ENCODE peak calls at places on chromosomes 3 and 15, in eight cellular contexts. One of them, this sample, is unnamed. For H3K27me3, the result is how much of the 10 kb centered on the place peaks cover.

GRCh38 chr15:74441248-74441939 is 7.6 kb upstream of the SEMA7A start:
- DNase-seq in uterus: no peak
- DNase-seq in CD8-positive, alpha-beta T cell: no peak
- DNase-seq in H9: no peak
- DNase-seq in suprapubic skin: peak
- DNase-seq in kidney epithelial cell: no peak
- DNase-seq in SJSA1: no peak
- DNase-seq in pancreas: no peak
- DNase-seq in this sample: no peak

GRCh38 chr15:64229129-64229724 is 66.4 kb upstream of the PPIB start:
- DNase-seq in uterus: no peak
- DNase-seq in CD8-positive, alpha-beta T cell: no peak
- DNase-seq in H9: no peak
- DNase-seq in suprapubic skin: no peak
- DNase-seq in kidney epithelial cell: no peak
- DNase-seq in SJSA1: no peak
- DNase-seq in pancreas: no peak
- DNase-seq in this sample: no peak

GRCh38 chr15:76711351-76711827 is 193.8 kb downstream of the SCAPER start:
- DNase-seq in uterus: no peak
- DNase-seq in CD8-positive, alpha-beta T cell: no peak
- DNase-seq in H9: no peak
- DNase-seq in suprapubic skin: no peak
- DNase-seq in kidney epithelial cell: no peak
- DNase-seq in SJSA1: no peak
- DNase-seq in pancreas: no peak
- DNase-seq in this sample: no peak

GRCh38 chr3:98058244-98058960 is 23.3 kb upstream of the GABRR3 start:
- DNase-seq in uterus: no peak
- DNase-seq in CD8-positive, alpha-beta T cell: no peak
- DNase-seq in H9: no peak
- DNase-seq in suprapubic skin: no peak
- DNase-seq in kidney epithelial cell: no peak
- DNase-seq in SJSA1: no peak
- DNase-seq in pancreas: no peak
- DNase-seq in this sample: no peak

GRCh38 chr15:92429378-92430066 is 35.8 kb downstream of the ST8SIA2 start:
- DNase-seq in uterus: no peak
- DNase-seq in CD8-positive, alpha-beta T cell: no peak
- DNase-seq in H9: no peak
- DNase-seq in suprapubic skin: no peak
- DNase-seq in kidney epithelial cell: peak
- DNase-seq in SJSA1: peak
- DNase-seq in pancreas: no peak
- DNase-seq in this sample: no peak

GRCh38 chr15:67690936-67691335 is 134.4 kb upstream of the SKOR1 start:
- DNase-seq in uterus: no peak
- DNase-seq in CD8-positive, alpha-beta T cell: no peak
- DNase-seq in H9: no peak
- DNase-seq in suprapubic skin: no peak
- DNase-seq in kidney epithelial cell: peak
- DNase-seq in SJSA1: peak
- DNase-seq in pancreas: no peak
- DNase-seq in this sample: no peak

GRCh38 chr3:46184469-46184868 is 23.6 kb downstream of the CCR1 start:
- DNase-seq in uterus: no peak
- DNase-seq in CD8-positive, alpha-beta T cell: no peak
- DNase-seq in H9: no peak
- DNase-seq in suprapubic skin: no peak
- DNase-seq in kidney epithelial cell: peak
- DNase-seq in SJSA1: no peak
- DNase-seq in pancreas: no peak
- DNase-seq in this sample: no peak

GRCh38 chr3:32998631-32999451 is 47.4 kb downstream of the CCR4 start:
- DNase-seq in uterus: no peak
- DNase-seq in CD8-positive, alpha-beta T cell: no peak
- DNase-seq in H9: no peak
- DNase-seq in suprapubic skin: no peak
- DNase-seq in kidney epithelial cell: no peak
- DNase-seq in SJSA1: no peak
- DNase-seq in pancreas: no peak
- DNase-seq in this sample: no peak

GRCh38 chr15:78203346-78204225 is 30.8 kb downstream of the ACSBG1 start:
- DNase-seq in uterus: no peak
- DNase-seq in CD8-positive, alpha-beta T cell: no peak
- DNase-seq in H9: peak
- DNase-seq in suprapubic skin: peak
- DNase-seq in kidney epithelial cell: no peak
- DNase-seq in SJSA1: no peak
- DNase-seq in pancreas: no peak
- DNase-seq in this sample: no peak

GRCh38 chr15:74786659-74787165 is 4.8 kb downstream of the CSK start:
- DNase-seq in uterus: no peak
- DNase-seq in CD8-positive, alpha-beta T cell: no peak
- DNase-seq in H9: no peak
- DNase-seq in suprapubic skin: no peak
- DNase-seq in kidney epithelial cell: no peak
- DNase-seq in SJSA1: no peak
- DNase-seq in pancreas: no peak
- DNase-seq in this sample: no peak

GRCh38 chr15:41233367-41233771 is 2.3 kb downstream of the CHP1 start:
- DNase-seq in uterus: no peak
- DNase-seq in CD8-positive, alpha-beta T cell: no peak
- DNase-seq in H9: no peak
- DNase-seq in suprapubic skin: no peak
- DNase-seq in kidney epithelial cell: peak
- DNase-seq in SJSA1: no peak
- DNase-seq in pancreas: no peak
- DNase-seq in this sample: no peak

GRCh38 chr3:58434990-58435389 is 1.4 kb upstream of the PDHB start:
- DNase-seq in uterus: no peak
- DNase-seq in CD8-positive, alpha-beta T cell: no peak
- DNase-seq in H9: peak
- DNase-seq in suprapubic skin: no peak
- DNase-seq in kidney epithelial cell: no peak
- DNase-seq in SJSA1: peak
- DNase-seq in pancreas: no peak
- DNase-seq in this sample: no peak

GRCh38 chr3:57093489-57093888 is 33.0 kb downstream of the SPATA12 start:
- DNase-seq in uterus: no peak
- DNase-seq in CD8-positive, alpha-beta T cell: no peak
- DNase-seq in H9: no peak
- DNase-seq in suprapubic skin: no peak
- DNase-seq in kidney epithelial cell: no peak
- DNase-seq in SJSA1: no peak
- DNase-seq in pancreas: no peak
- DNase-seq in this sample: no peak

GRCh38 chr3:38497026-38497425 is 886 bp downstream of the EXOG start:
- DNase-seq in uterus: no peak
- DNase-seq in CD8-positive, alpha-beta T cell: no peak
- DNase-seq in H9: no peak
- DNase-seq in suprapubic skin: no peak
- DNase-seq in kidney epithelial cell: no peak
- DNase-seq in SJSA1: peak
- DNase-seq in pancreas: no peak
- DNase-seq in this sample: no peak

GRCh38 chr3:182490601-182491485 is 302.5 kb upstream of the ATP11B start:
- DNase-seq in uterus: no peak
- DNase-seq in CD8-positive, alpha-beta T cell: no peak
- DNase-seq in H9: no peak
- DNase-seq in suprapubic skin: no peak
- DNase-seq in kidney epithelial cell: no peak
- DNase-seq in SJSA1: peak
- DNase-seq in pancreas: no peak
- DNase-seq in this sample: no peak

GRCh38 chr15:22891426-22892210 is 53.2 kb downstream of the NIPA2 start:
- DNase-seq in uterus: no peak
- DNase-seq in CD8-positive, alpha-beta T cell: no peak
- DNase-seq in H9: no peak
- DNase-seq in suprapubic skin: no peak
- DNase-seq in kidney epithelial cell: no peak
- DNase-seq in SJSA1: no peak
- DNase-seq in pancreas: no peak
- DNase-seq in this sample: no peak

GRCh38 chr3:142057331-142057725 is 92.0 kb downstream of the TFDP2 start:
- DNase-seq in uterus: no peak
- DNase-seq in CD8-positive, alpha-beta T cell: no peak
- DNase-seq in H9: no peak
- DNase-seq in suprapubic skin: no peak
- DNase-seq in kidney epithelial cell: no peak
- DNase-seq in SJSA1: no peak
- DNase-seq in pancreas: no peak
- DNase-seq in this sample: no peak

GRCh38 chr15:70286110-70286806 is 188.5 kb upstream of the TLE3 start:
- DNase-seq in uterus: no peak
- DNase-seq in CD8-positive, alpha-beta T cell: no peak
- DNase-seq in H9: no peak
- DNase-seq in suprapubic skin: no peak
- DNase-seq in kidney epithelial cell: no peak
- DNase-seq in SJSA1: no peak
- DNase-seq in pancreas: no peak
- DNase-seq in this sample: no peak

GRCh38 chr3:4290272-4290893 is 12.8 kb upstream of the SETMAR start:
- DNase-seq in uterus: no peak
- DNase-seq in CD8-positive, alpha-beta T cell: no peak
- DNase-seq in H9: no peak
- DNase-seq in suprapubic skin: no peak
- DNase-seq in kidney epithelial cell: no peak
- DNase-seq in SJSA1: no peak
- DNase-seq in pancreas: no peak
- DNase-seq in this sample: no peak

GRCh38 chr3:73324203-73325155 is 263.0 kb downstream of the EBLN2 start:
- DNase-seq in uterus: peak
- DNase-seq in CD8-positive, alpha-beta T cell: no peak
- DNase-seq in H9: no peak
- DNase-seq in suprapubic skin: no peak
- DNase-seq in kidney epithelial cell: no peak
- DNase-seq in SJSA1: no peak
- DNase-seq in pancreas: no peak
- DNase-seq in this sample: no peak

GRCh38 chr15:58552505-58553364 is 120.9 kb downstream of the LIPC start:
- DNase-seq in uterus: no peak
- DNase-seq in CD8-positive, alpha-beta T cell: no peak
- DNase-seq in H9: no peak
- DNase-seq in suprapubic skin: no peak
- DNase-seq in kidney epithelial cell: no peak
- DNase-seq in SJSA1: no peak
- DNase-seq in pancreas: no peak
- DNase-seq in this sample: no peak

GRCh38 chr3:147701195-147701594 is 292.0 kb downstream of the ZIC1 start:
- DNase-seq in uterus: no peak
- DNase-seq in CD8-positive, alpha-beta T cell: no peak
- DNase-seq in H9: no peak
- DNase-seq in suprapubic skin: no peak
- DNase-seq in kidney epithelial cell: no peak
- DNase-seq in SJSA1: no peak
- DNase-seq in pancreas: no peak
- DNase-seq in this sample: no peak

GRCh38 chr15:55457401-55458022 is 49.2 kb downstream of the PIERCE2 start:
- DNase-seq in uterus: no peak
- DNase-seq in CD8-positive, alpha-beta T cell: no peak
- DNase-seq in H9: no peak
- DNase-seq in suprapubic skin: no peak
- DNase-seq in kidney epithelial cell: no peak
- DNase-seq in SJSA1: no peak
- DNase-seq in pancreas: no peak
- DNase-seq in this sample: peak

GRCh38 chr15:96353378-96353930 is 23.0 kb downstream of the NR2F2 start:
- DNase-seq in uterus: no peak
- DNase-seq in CD8-positive, alpha-beta T cell: no peak
- DNase-seq in H9: peak
- DNase-seq in suprapubic skin: no peak
- DNase-seq in kidney epithelial cell: no peak
- DNase-seq in SJSA1: no peak
- DNase-seq in pancreas: no peak
- DNase-seq in this sample: no peak
- H3K27me3 ChIP-seq in uterus: under half
- H3K27me3 ChIP-seq in CD8-positive, alpha-beta T cell: half or more
- H3K27me3 ChIP-seq in H9: half or more
- H3K27me3 ChIP-seq in suprapubic skin: half or more
- H3K27me3 ChIP-seq in kidney epithelial cell: under half
- H3K27me3 ChIP-seq in SJSA1: under half
- H3K27me3 ChIP-seq in pancreas: under half
- H3K27me3 ChIP-seq in this sample: under half

DNA sequence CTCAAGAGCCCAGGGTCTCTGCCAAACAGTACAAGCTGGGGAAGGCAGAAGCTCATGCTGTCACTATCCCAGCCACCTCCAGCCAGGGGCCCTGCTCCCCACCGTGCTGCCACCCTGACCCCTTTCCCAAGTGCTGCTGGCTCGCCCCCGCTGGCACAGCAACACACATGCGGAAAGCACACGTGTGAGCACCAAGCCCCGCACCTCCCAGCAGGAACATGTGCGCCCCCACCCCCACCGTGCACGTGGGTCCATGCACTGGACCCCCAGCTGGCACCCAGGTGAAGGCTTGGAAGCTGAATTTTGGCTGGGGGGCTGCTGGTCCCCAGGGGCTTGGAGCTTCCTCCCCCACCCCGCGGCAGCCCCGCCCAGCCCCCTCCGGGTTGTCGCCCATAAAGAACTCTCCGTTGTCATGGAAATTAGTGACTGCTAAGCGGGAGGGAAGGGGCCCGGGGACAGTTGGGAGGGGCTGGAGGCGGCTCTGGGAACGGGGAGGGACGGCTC is 703 bp downstream of the CAMKV start:
- DNase-seq in uterus: no peak
- DNase-seq in CD8-positive, alpha-beta T cell: no peak
- DNase-seq in H9: peak
- DNase-seq in suprapubic skin: no peak
- DNase-seq in kidney epithelial cell: no peak
- DNase-seq in SJSA1: no peak
- DNase-seq in pancreas: no peak
- DNase-seq in this sample: no peak
- H3K27me3 ChIP-seq in uterus: under half
- H3K27me3 ChIP-seq in CD8-positive, alpha-beta T cell: under half
- H3K27me3 ChIP-seq in H9: under half
- H3K27me3 ChIP-seq in suprapubic skin: under half
- H3K27me3 ChIP-seq in kidney epithelial cell: half or more
- H3K27me3 ChIP-seq in SJSA1: under half
- H3K27me3 ChIP-seq in pancreas: under half
- H3K27me3 ChIP-seq in this sample: under half

DNA sequence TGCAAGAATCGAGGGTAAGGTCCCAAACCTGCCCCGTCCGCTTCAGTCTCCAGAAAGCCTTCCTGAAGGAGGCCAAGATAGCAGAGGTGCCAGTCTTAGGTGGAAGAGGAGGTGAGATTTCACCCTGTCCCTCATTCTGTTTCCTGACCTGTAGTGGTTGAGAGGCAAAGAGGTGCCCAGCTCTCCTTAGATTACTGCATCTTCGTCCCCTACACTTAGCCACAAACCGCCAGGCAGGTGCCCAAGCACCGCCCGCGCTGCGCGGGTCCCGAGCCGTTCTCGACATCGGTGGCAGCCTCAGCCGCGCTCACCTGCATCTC is 23.8 kb upstream of the POLG start:
- DNase-seq in uterus: no peak
- DNase-seq in CD8-positive, alpha-beta T cell: no peak
- DNase-seq in H9: no peak
- DNase-seq in suprapubic skin: no peak
- DNase-seq in kidney epithelial cell: no peak
- DNase-seq in SJSA1: no peak
- DNase-seq in pancreas: no peak
- DNase-seq in this sample: no peak
- H3K27me3 ChIP-seq in uterus: under half
- H3K27me3 ChIP-seq in CD8-positive, alpha-beta T cell: under half
- H3K27me3 ChIP-seq in H9: half or more
- H3K27me3 ChIP-seq in suprapubic skin: half or more
- H3K27me3 ChIP-seq in kidney epithelial cell: half or more
- H3K27me3 ChIP-seq in SJSA1: half or more
- H3K27me3 ChIP-seq in pancreas: under half
- H3K27me3 ChIP-seq in this sample: half or more

GRCh38 chr3:12049675-12050074 is 45.5 kb downstream of the SYN2 start:
- DNase-seq in uterus: no peak
- DNase-seq in CD8-positive, alpha-beta T cell: no peak
- DNase-seq in H9: no peak
- DNase-seq in suprapubic skin: no peak
- DNase-seq in kidney epithelial cell: no peak
- DNase-seq in SJSA1: peak
- DNase-seq in pancreas: no peak
- DNase-seq in this sample: no peak
- H3K27me3 ChIP-seq in uterus: under half
- H3K27me3 ChIP-seq in CD8-positive, alpha-beta T cell: under half
- H3K27me3 ChIP-seq in H9: under half
- H3K27me3 ChIP-seq in suprapubic skin: under half
- H3K27me3 ChIP-seq in kidney epithelial cell: under half
- H3K27me3 ChIP-seq in SJSA1: under half
- H3K27me3 ChIP-seq in pancreas: under half
- H3K27me3 ChIP-seq in this sample: under half